ENCODE peak calls at places on chromosome 10, in four cellular contexts. G is kidney epithelial cell; P is anterior cingulate cortex; D is stimulated activated CD4-positive, alpha-beta T cell treated with anti-CD3 and anti-CD28 coated beads, Interleukin-12 subunit alpha, Interleukin-12 subunit beta, amount 100 ng/mL, for 24 hours. C is an unnamed sample.

GRCh38 chr10:72098301-72099053 is 10.1 kb upstream of the SPOCK2 start:
- DNase-seq in G (no peak), P (no peak), D (no peak), C (no peak)

GRCh38 chr10:23099816-23100215 is 4.4 kb downstream of the MSRB2 start:
- DNase-seq in G (peak), P (no peak), D (no peak), C (peak)

GRCh38 chr10:61000769-61001730 is 57.1 kb upstream of the RHOBTB1 start:
- DNase-seq in G (no peak), P (peak), D (no peak), C (no peak)

GRCh38 chr10:94193466-94193924 is 169.2 kb downstream of the NOC3L start:
- DNase-seq in G (no peak), P (no peak), D (no peak), C (no peak)

GRCh38 chr10:9274206-9274755 is 1219.8 kb downstream of the GATA3 start:
- DNase-seq in G (no peak), P (no peak), D (no peak), C (peak)

GRCh38 chr10:32980558-32981468 is 22.8 kb upstream of the ITGB1 start:
- DNase-seq in G (peak), P (peak), D (peak), C (peak)

GRCh38 chr10:75957721-75958120 is 526.3 kb downstream of the LRMDA start:
- DNase-seq in G (no peak), P (no peak), D (no peak), C (no peak)

GRCh38 chr10:14374745-14375445 is 44.2 kb upstream of the FRMD4A start:
- DNase-seq in G (no peak), P (no peak), D (no peak), C (no peak)

GRCh38 chr10:47336387-47337134 is 11.6 kb upstream of the RBP3 start:
- DNase-seq in G (no peak), P (no peak), D (no peak), C (no peak)

GRCh38 chr10:27816305-27816704 is 70.7 kb upstream of the MKX start:
- DNase-seq in G (no peak), P (no peak), D (no peak), C (no peak)

GRCh38 chr10:25758041-25758457 is 176.0 kb upstream of the MYO3A start:
- DNase-seq in G (peak), P (peak), D (no peak), C (peak)

GRCh38 chr10:124542336-124542735 is 80.7 kb downstream of the LHPP start:
- DNase-seq in G (no peak), P (no peak), D (no peak), C (no peak)

GRCh38 chr10:133439517-133440461 is 14.0 kb upstream of the SCART1 start:
- DNase-seq in G (no peak), P (no peak), D (no peak), C (no peak)

GRCh38 chr10:88986549-88987242 is 3.9 kb upstream of the FAS start:
- DNase-seq in G (no peak), P (peak), D (no peak), C (no peak)

GRCh38 chr10:11898372-11899066 is 75.4 kb downstream of the PROSER2 start:
- DNase-seq in G (peak), P (no peak), D (no peak), C (peak)

GRCh38 chr10:115525141-115525540 is 432.0 kb downstream of the ATRNL1 start:
- DNase-seq in G (no peak), P (no peak), D (no peak), C (no peak)

GRCh38 chr10:71621263-71621751 is 98.3 kb downstream of the C10orf105 start:
- DNase-seq in G (no peak), P (peak), D (no peak), C (no peak)

GRCh38 chr10:3128379-3129130 is 44.0 kb downstream of the PITRM1 start:
- DNase-seq in G (no peak), P (no peak), D (no peak), C (no peak)

GRCh38 chr10:96306516-96306915 is 2.3 kb downstream of the DNTT start:
- DNase-seq in G (peak), P (peak), D (no peak), C (no peak)

GRCh38 chr10:47454294-47455058 is 29.4 kb downstream of the ANXA8 start:
- DNase-seq in G (no peak), P (no peak), D (no peak), C (no peak)

GRCh38 chr10:36114141-36114540 is 472.0 kb upstream of the FZD8 start:
- DNase-seq in G (no peak), P (no peak), D (no peak), C (no peak)

GRCh38 chr10:94361161-94361794 is 1.5 kb downstream of the NOC3L start:
- DNase-seq in G (no peak), P (no peak), D (no peak), C (peak)

GRCh38 chr10:90193240-90193985 is 492.0 kb downstream of the KIF20B start:
- DNase-seq in G (no peak), P (no peak), D (no peak), C (peak)

GRCh38 chr10:121307411-121307980 is 290.7 kb downstream of the FGFR2 start:
- DNase-seq in G (no peak), P (no peak), D (no peak), C (no peak)

GRCh38 chr10:82037076-82037475 is 162.1 kb downstream of the NRG3 start:
- DNase-seq in G (no peak), P (peak), D (no peak), C (peak)

GRCh38 chr10:122525788-122526187 is 34.8 kb upstream of the DMBT1 start:
- DNase-seq in G (no peak), P (no peak), D (no peak), C (peak)

GRCh38 chr10:120988751-120989150 is 137.6 kb downstream of the WDR11 start:
- DNase-seq in G (no peak), P (no peak), D (no peak), C (no peak)

GRCh38 chr10:125056161-125057132 is 103.9 kb downstream of the CTBP2 start:
- DNase-seq in G (no peak), P (no peak), D (no peak), C (no peak)

GRCh38 chr10:3435671-3436070 is 263.1 kb upstream of the PITRM1 start:
- DNase-seq in G (no peak), P (no peak), D (no peak), C (peak)

GRCh38 chr10:123614888-123615287 is 51.3 kb upstream of the GPR26 start:
- DNase-seq in G (peak), P (peak), D (no peak), C (peak)

GRCh38 chr10:90751107-90751997 is 106.5 kb downstream of the HTR7 start:
- DNase-seq in G (no peak), P (peak), D (peak), C (peak)

GRCh38 chr10:100697070-100697469 is 48.3 kb upstream of the PAX2 start:
- DNase-seq in G (peak), P (no peak), D (no peak), C (peak)

GRCh38 chr10:118624747-118625146 is 29.3 kb upstream of the PRLHR start:
- DNase-seq in G (no peak), P (no peak), D (no peak), C (no peak)

GRCh38 chr10:77005901-77006300 is 631.7 kb downstream of the KCNMA1 start:
- DNase-seq in G (no peak), P (no peak), D (no peak), C (no peak)

GRCh38 chr10:72612203-72612826 is 13.6 kb downstream of the MICU1 start:
- DNase-seq in G (no peak), P (no peak), D (no peak), C (no peak)

GRCh38 chr10:78902815-78903214 is 166.0 kb upstream of the ZMIZ1 start:
- DNase-seq in G (no peak), P (no peak), D (no peak), C (no peak)

C was measured in HT1080.